ENCODE peak calls at places on chromosomes 5 and 9, in nine cellular contexts. Z is hepatocyte, T is mammary epithelial cell, W is dorsolateral prefrontal cortex, B is heart left ventricle, U is cardiac muscle cell, G is PC-9, H is upper lobe of right lung, Y is adrenal gland. S is an unnamed sample.

GRCh38 chr5:176337913-176338312 is 23.7 kb downstream of the KIAA1191 start:
- DNase-seq in Z (no peak), T (no peak), W (no peak), B (no peak), U (no peak), G (no peak), H (no peak), Y (no peak), S (no peak)

GRCh38 chr9:98647236-98647635 is 61.5 kb downstream of the GABBR2 start:
- DNase-seq in Z (no peak), T (no peak), W (no peak), B (no peak), U (no peak), G (no peak), H (no peak), Y (no peak), S (no peak)

GRCh38 chr9:33263936-33264472 is 504 bp downstream of the BAG1 start:
- DNase-seq in Z (peak), T (no peak), W (peak), B (peak), U (peak), G (no peak), H (no peak), Y (peak), S (peak)

GRCh38 chr5:65199988-65200668 is 281.6 kb downstream of the ADAMTS6 start:
- DNase-seq in Z (no peak), T (no peak), W (no peak), B (no peak), U (no peak), G (no peak), H (no peak), Y (no peak), S (no peak)

GRCh38 chr9:97517331-97518089 is 16.0 kb downstream of the TMOD1 start:
- DNase-seq in Z (no peak), T (no peak), W (no peak), B (no peak), U (no peak), G (no peak), H (no peak), Y (no peak), S (no peak)

GRCh38 chr9:124849801-124850200 is 3.5 kb upstream of the WDR38 start:
- DNase-seq in Z (peak), T (no peak), W (no peak), B (peak), U (no peak), G (no peak), H (no peak), Y (no peak), S (no peak)

GRCh38 chr5:90873033-90873517 is 314.5 kb downstream of the ADGRV1 start:
- DNase-seq in Z (no peak), T (no peak), W (no peak), B (no peak), U (no peak), G (no peak), H (no peak), Y (no peak), S (peak)

GRCh38 chr9:84323777-84324317 is 16.7 kb downstream of the SLC28A3 start:
- DNase-seq in Z (no peak), T (no peak), W (no peak), B (no peak), U (no peak), G (no peak), H (no peak), Y (no peak), S (no peak)

GRCh38 chr9:98634680-98635079 is 74.1 kb downstream of the GABBR2 start:
- DNase-seq in Z (no peak), T (no peak), W (no peak), B (no peak), U (no peak), G (no peak), H (no peak), Y (no peak), S (no peak)

GRCh38 chr9:5714501-5715401 is 85.8 kb downstream of the RIC1 start:
- DNase-seq in Z (peak), T (peak), W (no peak), B (no peak), U (peak), G (peak), H (no peak), Y (no peak), S (no peak)

GRCh38 chr5:148820778-148821395 is 5.5 kb upstream of the ADRB2 start:
- DNase-seq in Z (no peak), T (peak), W (no peak), B (no peak), U (peak), G (no peak), H (no peak), Y (no peak), S (no peak)

GRCh38 chr5:32753051-32753450 is 41.9 kb downstream of the NPR3 start:
- DNase-seq in Z (no peak), T (peak), W (no peak), B (no peak), U (no peak), G (no peak), H (no peak), Y (no peak), S (no peak)

GRCh38 chr9:38292480-38292879 is 100.0 kb upstream of the ALDH1B1 start:
- DNase-seq in Z (no peak), T (no peak), W (no peak), B (no peak), U (no peak), G (no peak), H (no peak), Y (no peak), S (no peak)

GRCh38 chr5:118009761-118010297 is 978.5 kb downstream of the DTWD2 start:
- DNase-seq in Z (no peak), T (no peak), W (no peak), B (no peak), U (no peak), G (no peak), H (no peak), Y (no peak), S (no peak)

GRCh38 chr9:18689166-18689565 is 215.2 kb downstream of the ADAMTSL1 start:
- DNase-seq in Z (no peak), T (no peak), W (no peak), B (no peak), U (no peak), G (no peak), H (no peak), Y (no peak), S (no peak)

GRCh38 chr9:111034146-111034545 is 4.1 kb downstream of the LPAR1 start:
- DNase-seq in Z (no peak), T (no peak), W (no peak), B (no peak), U (no peak), G (no peak), H (no peak), Y (no peak), S (no peak)

GRCh38 chr9:124629600-124629999 is 122.4 kb upstream of the NR5A1 start:
- DNase-seq in Z (no peak), T (peak), W (no peak), B (no peak), U (no peak), G (no peak), H (no peak), Y (no peak), S (no peak)

GRCh38 chr9:132404228-132404881 is 2.3 kb downstream of the TTF1 start:
- DNase-seq in Z (no peak), T (no peak), W (no peak), B (no peak), U (no peak), G (no peak), H (no peak), Y (no peak), S (no peak)

GRCh38 chr5:5494489-5495402 is 72.3 kb downstream of the ICE1 start:
- DNase-seq in Z (peak), T (peak), W (peak), B (peak), U (peak), G (no peak), H (peak), Y (peak), S (peak)

GRCh38 chr5:56913766-56914165 is 4.4 kb downstream of the SETD9 start:
- DNase-seq in Z (no peak), T (no peak), W (no peak), B (no peak), U (no peak), G (no peak), H (no peak), Y (no peak), S (no peak)

GRCh38 chr9:110626109-110626829 is 42.3 kb upstream of the MUSK start:
- DNase-seq in Z (no peak), T (peak), W (no peak), B (no peak), U (no peak), G (no peak), H (no peak), Y (no peak), S (no peak)

DNA sequence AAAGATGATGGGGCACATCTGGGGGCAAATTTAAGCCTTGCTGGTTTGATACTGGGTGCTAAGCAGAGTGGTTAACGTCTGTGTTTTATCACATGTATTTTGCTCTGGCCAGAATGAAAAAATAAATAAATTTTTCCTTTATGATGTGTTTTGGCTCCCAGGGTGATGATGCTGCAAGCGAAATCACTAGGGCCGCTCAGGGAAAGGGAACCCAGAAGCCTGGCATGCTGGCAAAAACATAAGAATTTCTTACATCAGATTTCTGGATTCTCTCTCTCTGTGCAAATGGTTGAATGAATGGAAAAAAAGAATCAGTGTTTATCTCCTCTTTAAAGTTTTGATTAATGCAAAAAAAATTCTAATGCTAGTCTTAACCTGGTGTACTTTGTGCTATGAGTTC is 1975.2 kb upstream of the C9orf72 start:
- DNase-seq in Z (no peak), T (no peak), W (no peak), B (no peak), U (no peak), G (no peak), H (no peak), Y (no peak), S (no peak)
- H3K27ac ChIP-seq in Z (no peak), T (no peak), W (no peak), B (no peak), U (no peak), G (no peak), H (no peak), Y (no peak), S (no peak)

DNA sequence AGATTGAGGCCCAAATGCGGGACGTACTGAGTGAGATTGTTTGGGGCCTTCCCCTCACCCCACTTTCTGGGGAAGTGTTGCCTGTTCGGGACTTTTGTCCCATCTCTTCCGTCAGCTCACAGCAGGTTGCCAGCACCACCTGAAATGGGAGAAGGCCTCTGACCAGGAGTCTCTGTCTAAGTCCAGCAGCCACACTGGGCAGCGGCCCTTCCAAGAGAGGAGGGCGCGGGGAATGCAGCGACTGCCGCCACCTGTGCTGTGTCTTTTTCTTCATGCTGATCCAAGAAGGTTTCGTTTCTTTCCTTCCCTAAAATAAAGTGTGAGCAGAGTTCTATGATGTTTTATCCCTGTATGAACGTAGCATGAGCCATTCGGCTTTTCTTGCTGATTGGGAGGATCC is 134.2 kb upstream of the LMX1B start:
- DNase-seq in Z (no peak), T (no peak), W (peak), B (no peak), U (no peak), G (no peak), H (no peak), Y (no peak), S (no peak)
- H3K27ac ChIP-seq in Z (no peak), T (no peak), W (no peak), B (no peak), U (no peak), G (no peak), H (no peak), Y (no peak), S (no peak)

DNA sequence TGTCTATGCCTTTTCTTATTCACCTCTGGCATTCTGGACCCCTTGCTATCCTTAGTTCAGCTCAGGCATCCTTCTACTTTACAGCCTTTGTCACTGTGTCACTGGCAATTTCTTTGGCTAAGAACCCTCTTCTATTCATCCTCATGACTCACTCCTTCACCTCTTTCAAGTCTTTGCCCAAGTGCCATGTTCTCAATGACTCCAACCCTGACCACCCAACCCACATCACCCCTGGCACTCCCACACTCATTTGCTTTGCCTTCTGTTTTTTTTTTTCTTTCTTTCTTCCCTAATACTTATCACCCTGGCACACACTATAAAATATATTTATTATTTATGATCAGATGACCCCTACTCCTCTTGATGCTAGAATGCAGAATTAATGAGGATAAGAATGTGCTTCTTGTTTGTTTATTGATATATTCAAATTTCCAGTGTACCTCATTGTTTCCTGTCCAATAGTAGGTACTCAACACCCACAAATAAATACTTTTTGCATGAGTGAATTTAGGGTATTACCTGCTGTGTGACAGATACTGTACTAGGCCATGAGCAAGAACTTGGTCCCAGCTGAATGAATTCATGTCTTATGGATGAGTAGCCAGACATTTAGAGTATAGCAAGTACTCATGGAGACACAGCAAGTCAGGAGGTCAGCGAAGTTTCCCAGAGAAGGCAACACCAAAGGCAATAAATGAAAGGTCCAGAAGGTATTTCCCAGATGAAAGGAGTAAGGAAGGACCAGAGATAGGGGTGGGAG is 236.1 kb downstream of the PAPPA start:
- DNase-seq in Z (no peak), T (peak), W (no peak), B (no peak), U (no peak), G (no peak), H (no peak), Y (no peak), S (no peak)
- H3K27ac ChIP-seq in Z (no peak), T (no peak), W (no peak), B (no peak), U (no peak), G (no peak), H (no peak), Y (no peak), S (no peak)

GRCh38 chr5:73155541-73156222 is 17.3 kb upstream of the TMEM174 start:
- DNase-seq in Z (no peak), T (no peak), W (no peak), B (no peak), U (no peak), G (no peak), H (no peak), Y (no peak), S (no peak)

GRCh38 chr5:73157399-73158303 is 15.3 kb upstream of the TMEM174 start:
- DNase-seq in Z (no peak), T (no peak), W (no peak), B (no peak), U (no peak), G (no peak), H (no peak), Y (no peak), S (no peak)

GRCh38 chr5:73154607-73155006 is 18.4 kb upstream of the TMEM174 start:
- DNase-seq in Z (no peak), T (no peak), W (no peak), B (no peak), U (no peak), G (no peak), H (no peak), Y (no peak), S (no peak)

GRCh38 chr5:73160239-73160671 is 12.7 kb upstream of the TMEM174 start:
- DNase-seq in Z (no peak), T (no peak), W (no peak), B (no peak), U (no peak), G (no peak), H (no peak), Y (no peak), S (no peak)

DNA sequence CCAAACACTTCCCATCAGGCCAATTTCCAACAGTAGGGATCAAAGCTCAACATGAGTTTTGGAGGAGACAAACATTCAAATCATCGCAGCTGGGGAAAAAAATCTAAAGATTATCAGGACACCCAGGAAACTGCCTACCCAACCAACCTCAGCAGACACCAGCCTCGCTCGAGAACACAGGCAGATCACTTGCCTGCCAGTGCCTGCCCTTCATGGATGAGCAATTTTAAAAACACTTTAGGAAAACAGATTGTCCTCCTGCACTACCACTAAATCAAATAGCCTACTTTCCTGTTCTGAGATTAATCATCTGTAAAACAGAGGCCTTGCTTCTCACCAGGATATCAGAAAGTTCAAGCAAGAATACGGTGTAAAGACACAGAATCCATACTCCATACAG is 14.7 kb upstream of the TMEM174 start:
- DNase-seq in Z (no peak), T (peak), W (no peak), B (no peak), U (no peak), G (no peak), H (no peak), Y (no peak), S (no peak)
- H3K27ac ChIP-seq in Z (no peak), T (no peak), W (no peak), B (no peak), U (no peak), G (no peak), H (no peak), Y (no peak), S (no peak)

GRCh38 chr9:2493578-2493977 is 128.0 kb upstream of the VLDLR start:
- DNase-seq in Z (no peak), T (no peak), W (no peak), B (no peak), U (no peak), G (no peak), H (no peak), Y (no peak), S (no peak)
- H3K27ac ChIP-seq in Z (no peak), T (no peak), W (no peak), B (no peak), U (no peak), G (no peak), H (peak), Y (peak), S (no peak)

GRCh38 chr5:108905818-108906217 is 158.1 kb downstream of the FER start:
- DNase-seq in Z (no peak), T (peak), W (no peak), B (no peak), U (no peak), G (no peak), H (no peak), Y (no peak), S (no peak)

GRCh38 chr5:108910627-108911026 is 162.9 kb downstream of the FER start:
- DNase-seq in Z (no peak), T (no peak), W (no peak), B (no peak), U (no peak), G (no peak), H (no peak), Y (no peak), S (no peak)

GRCh38 chr5:108911055-108911454 is 163.4 kb downstream of the FER start:
- DNase-seq in Z (no peak), T (no peak), W (no peak), B (no peak), U (no peak), G (no peak), H (no peak), Y (no peak), S (no peak)
- H3K27ac ChIP-seq in Z (no peak), T (no peak), W (no peak), B (no peak), U (no peak), G (no peak), H (no peak), Y (no peak), S (no peak)

DNA sequence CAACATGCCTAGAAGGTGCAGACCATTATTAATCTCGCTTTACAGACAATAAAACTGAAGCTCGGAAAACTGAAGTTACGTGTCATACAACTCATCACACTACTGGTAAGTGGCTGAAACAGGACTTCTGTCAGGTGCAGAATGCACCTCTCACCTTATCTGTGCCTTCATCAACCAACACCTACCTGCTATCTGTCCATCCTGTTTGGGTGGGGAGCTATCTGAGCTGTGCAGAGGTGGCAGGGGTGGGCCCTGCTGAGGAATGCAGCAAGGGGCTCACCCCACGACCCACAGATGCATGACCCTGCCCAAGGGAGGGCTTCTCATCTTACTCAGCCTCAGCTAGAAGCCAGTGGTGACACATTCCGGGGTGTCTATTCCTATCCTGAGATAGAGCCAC is 81.6 kb downstream of the SLIT3 start:
- DNase-seq in Z (no peak), T (no peak), W (no peak), B (no peak), U (no peak), G (no peak), H (no peak), Y (no peak), S (no peak)
- H3K27ac ChIP-seq in Z (peak), T (no peak), W (no peak), B (no peak), U (no peak), G (no peak), H (no peak), Y (no peak), S (no peak)

GRCh38 chr9:72998363-72998762 is 45.5 kb upstream of the ALDH1A1 start:
- DNase-seq in Z (no peak), T (no peak), W (no peak), B (no peak), U (no peak), G (no peak), H (no peak), Y (no peak), S (no peak)
- H3K27ac ChIP-seq in Z (no peak), T (no peak), W (no peak), B (no peak), U (no peak), G (no peak), H (no peak), Y (no peak), S (no peak)